ENCODE peak calls at places on chromosomes 11 and 22, in five cellular contexts. H, A, F, E and X are unnamed samples.

GRCh38 chr11:110896358-110896757 is 184.1 kb upstream of the ARHGAP20 start:
- DNase-seq in A (no peak), F (no peak), E (no peak), H (peak), X (peak)

GRCh38 chr22:17130199-17130598 is 9.0 kb upstream of the TMEM121B start:
- DNase-seq in H (peak), A (no peak), F (no peak), E (no peak), X (peak)

GRCh38 chr11:73376803-73377629 is 817 bp downstream of the RELT start:
- DNase-seq in H (peak), A (no peak), F (no peak), E (peak), X (peak)

GRCh38 chr11:65132238-65132987 is 1.9 kb downstream of the SYVN1 start:
- DNase-seq in F (peak), A (no peak), H (no peak), E (no peak), X (no peak)

GRCh38 chr11:132228756-132229325 is 858.4 kb downstream of the NTM start:
- DNase-seq in H (peak), E (no peak), F (no peak), A (no peak), X (peak)

GRCh38 chr11:132549001-132549400 is 983.3 kb downstream of the OPCML start:
- DNase-seq in F (no peak), A (no peak), E (no peak), H (peak), X (no peak)

GRCh38 chr11:870127-870413 is 27.4 kb downstream of the TSPAN4 start:
- DNase-seq in H (no peak), A (no peak), E (no peak), F (no peak), X (no peak)

GRCh38 chr11:3166268-3167142 is 1.4 kb upstream of the OSBPL5 start:
- DNase-seq in F (no peak), A (no peak), H (no peak), E (peak), X (no peak)

GRCh38 chr11:16204261-16204660 is 152.1 kb downstream of the SOX6 start:
- DNase-seq in H (no peak), E (no peak), A (no peak), F (no peak), X (no peak)

GRCh38 chr22:20745177-20745576 is 28.7 kb upstream of the SERPIND1 start:
- DNase-seq in A (no peak), E (no peak), F (no peak), H (no peak), X (no peak)

GRCh38 chr22:33299245-33299956 is 241.2 kb upstream of the SYN3 start:
- DNase-seq in H (no peak), A (no peak), E (no peak), F (no peak), X (no peak)

GRCh38 chr11:108369064-108369463 is 98.3 kb downstream of the C11orf65 start:
- DNase-seq in A (no peak), F (no peak), H (no peak), E (no peak), X (no peak)

GRCh38 chr11:8260202-8260996 is 3.3 kb downstream of the LMO1 start:
- DNase-seq in F (peak), E (no peak), H (no peak), A (no peak), X (no peak)

GRCh38 chr22:38260760-38261477 is 11.9 kb downstream of the TMEM184B start:
- DNase-seq in F (no peak), A (no peak), E (no peak), H (peak), X (no peak)
- TF ChIP-seq CTCF in F (no peak), A (no peak), E (peak), H (peak), X (peak)

GRCh38 chr11:29127456-29127855 is 889.4 kb downstream of the KCNA4 start:
- DNase-seq in H (peak), E (no peak), A (no peak), F (no peak), X (no peak)
- TF ChIP-seq CTCF in H (no peak), E (no peak), A (no peak), F (no peak), X (no peak)

DNA sequence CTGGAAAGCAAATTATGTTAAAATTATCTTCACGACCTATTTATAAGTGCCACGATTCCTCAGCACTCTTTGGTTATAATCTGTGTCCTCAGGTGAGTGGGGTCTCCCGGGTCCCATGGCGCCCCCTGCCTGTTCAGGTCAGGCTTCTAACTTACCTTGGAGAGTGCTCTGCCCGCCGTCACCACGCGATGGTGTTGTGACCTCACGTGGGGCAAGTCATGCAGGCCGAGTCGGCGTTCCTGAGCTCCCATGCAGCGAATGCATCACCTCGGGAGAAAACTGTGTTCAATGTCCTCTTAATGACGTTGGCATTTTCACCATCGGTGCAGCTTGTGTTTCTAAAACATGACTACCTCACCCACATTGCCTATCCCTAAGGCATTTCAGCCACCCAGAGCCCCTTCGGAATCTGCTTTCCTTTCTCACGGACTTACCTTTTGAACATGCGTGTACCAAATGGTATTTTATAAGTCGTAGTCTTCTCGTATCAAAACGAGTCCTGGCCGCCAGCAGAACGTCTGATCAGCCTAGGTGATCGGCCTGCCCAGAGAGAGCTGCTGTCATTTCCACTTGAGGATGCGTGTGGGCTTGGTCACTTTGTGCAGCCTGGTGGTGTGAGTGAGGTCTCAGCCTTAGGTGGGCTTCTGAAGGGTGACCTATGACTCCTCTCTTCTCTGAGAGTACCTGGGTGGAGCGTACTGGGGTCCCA is 64.8 kb downstream of the TBC1D22A start:
- DNase-seq in F (no peak), E (no peak), A (no peak), H (no peak), X (no peak)
- TF ChIP-seq CTCF in F (no peak), E (no peak), A (no peak), H (no peak), X (no peak)

GRCh38 chr11:101448881-101449442 is 134.8 kb downstream of the TRPC6 start:
- DNase-seq in A (no peak), E (no peak), H (no peak), F (no peak), X (no peak)
- TF ChIP-seq CTCF in A (no peak), E (no peak), H (no peak), F (no peak), X (no peak)

DNA sequence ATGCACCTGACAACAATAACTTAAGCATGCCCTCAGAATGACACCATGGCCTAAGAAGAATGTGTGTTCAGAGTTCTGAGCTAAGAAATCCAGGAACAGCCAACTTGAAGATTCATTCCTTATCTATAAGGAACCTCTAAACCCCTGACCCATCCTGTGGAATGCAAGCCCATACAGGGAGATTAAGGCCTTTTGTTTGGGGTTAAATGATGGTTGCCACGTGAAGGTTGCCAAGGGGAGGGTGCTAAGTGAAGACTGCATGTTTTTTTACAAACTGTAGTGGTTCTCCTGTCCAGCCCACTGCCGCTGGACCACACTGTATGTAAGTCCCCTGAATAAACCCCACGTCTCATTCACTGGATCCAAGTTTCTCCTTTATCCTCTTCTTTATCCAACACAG is 138.2 kb downstream of the GUCY1A2 start:
- DNase-seq in F (no peak), E (no peak), A (no peak), H (no peak), X (no peak)
- TF ChIP-seq CTCF in F (no peak), E (no peak), A (no peak), H (no peak), X (no peak)

DNA sequence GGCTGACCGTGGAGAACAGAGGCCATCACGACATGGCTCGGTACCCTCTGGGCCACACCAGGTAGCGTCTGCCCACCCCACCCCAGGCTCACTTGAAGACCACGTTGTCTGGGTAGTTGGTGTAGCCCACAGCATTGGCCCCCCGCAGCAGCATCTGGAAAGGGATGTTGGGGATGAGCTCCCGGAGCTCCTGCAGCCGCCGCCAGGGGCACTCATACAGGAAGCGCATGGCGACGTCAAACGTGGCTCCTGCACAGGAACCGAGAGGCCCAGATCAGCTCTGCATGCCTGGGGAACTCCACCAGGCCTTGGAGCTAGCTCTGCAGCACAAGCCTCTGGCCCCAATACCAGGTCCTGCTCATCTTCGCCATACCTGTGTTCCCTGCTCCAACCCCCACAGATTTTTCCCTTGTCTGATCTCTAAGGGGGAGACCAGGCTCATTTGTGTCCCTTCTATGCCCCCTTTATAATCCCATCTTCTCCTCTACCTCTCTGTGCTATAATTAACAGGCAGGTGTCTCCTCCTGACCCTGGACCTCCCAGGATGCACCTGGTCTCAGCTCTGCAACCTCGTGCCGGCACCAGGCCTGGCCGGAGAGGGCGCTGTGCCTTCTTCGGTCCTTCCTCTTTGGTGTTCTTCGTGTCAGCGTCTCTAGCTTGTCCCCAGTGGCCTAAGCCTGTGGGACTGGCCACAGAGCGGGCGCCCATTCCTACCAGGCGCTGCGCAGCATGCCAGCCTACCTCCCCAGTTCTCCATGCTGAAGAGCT is 5.0 kb upstream of the LRFN4 start:
- DNase-seq in H (no peak), A (no peak), F (peak), E (no peak), X (no peak)
- TF ChIP-seq CTCF in H (no peak), A (no peak), F (no peak), E (no peak), X (no peak)

GRCh38 chr11:19110290-19110689 is 6.7 kb upstream of the ZDHHC13 start:
- DNase-seq in A (no peak), E (peak), H (no peak), F (no peak), X (no peak)
- TF ChIP-seq CTCF in A (no peak), E (peak), H (no peak), F (no peak), X (no peak)

DNA sequence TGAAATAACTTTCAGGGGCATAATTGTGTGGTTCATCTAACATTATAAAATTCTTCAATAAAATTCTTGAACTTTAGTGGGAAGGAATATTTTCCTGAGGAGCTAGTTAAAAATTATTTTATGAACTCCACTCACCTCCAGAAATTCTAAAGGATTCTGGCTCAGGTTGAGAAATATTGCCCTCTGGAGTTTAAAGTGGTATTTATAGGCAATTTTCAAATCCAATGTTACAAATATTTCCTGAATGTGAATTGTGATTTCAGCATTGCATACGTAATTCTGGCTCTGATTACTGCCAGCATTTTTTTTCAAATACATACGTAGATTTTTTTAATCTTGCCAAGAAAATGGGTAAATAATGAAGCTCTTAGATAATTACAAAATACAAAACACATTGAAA is 598.2 kb upstream of the ANO3 start:
- DNase-seq in E (no peak), H (no peak), F (no peak), A (no peak), X (no peak)
- TF ChIP-seq CTCF in E (no peak), H (peak), F (no peak), A (no peak), X (no peak)

DNA sequence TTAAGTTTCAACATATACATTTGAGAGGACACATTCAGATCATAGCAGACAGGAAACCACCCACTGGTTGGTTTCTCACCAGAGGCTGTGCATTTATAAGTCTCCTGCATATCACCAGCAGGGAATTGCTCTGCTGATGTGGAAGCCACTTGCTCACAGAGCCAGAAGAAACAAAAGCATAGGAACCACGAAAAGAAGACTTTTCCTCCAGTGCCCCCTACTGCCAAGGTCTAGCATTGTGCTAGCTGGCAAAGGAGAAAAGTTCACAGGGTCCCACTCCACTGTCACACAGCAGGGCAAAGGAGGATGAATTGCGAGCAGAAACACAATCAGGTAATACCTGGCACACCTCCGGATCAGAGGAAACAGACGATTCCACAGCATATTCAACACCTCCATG is 28.9 kb upstream of the ISX start:
- DNase-seq in F (no peak), E (no peak), H (no peak), A (no peak), X (peak)
- TF ChIP-seq CTCF in F (no peak), E (no peak), H (no peak), A (no peak), X (peak)

GRCh38 chr11:69970785-69971535 is 107.2 kb upstream of the ANO1 start:
- DNase-seq in E (no peak), F (no peak), H (no peak), A (no peak), X (no peak)

GRCh38 chr11:69968407-69969347 is 109.4 kb upstream of the ANO1 start:
- DNase-seq in A (no peak), E (no peak), F (no peak), H (no peak), X (no peak)

GRCh38 chr11:69972351-69972802 is 105.7 kb upstream of the ANO1 start:
- DNase-seq in A (no peak), H (no peak), F (no peak), E (no peak), X (no peak)

GRCh38 chr11:69971741-69972140 is 106.4 kb upstream of the ANO1 start:
- DNase-seq in A (no peak), E (no peak), F (no peak), H (no peak), X (no peak)

DNA sequence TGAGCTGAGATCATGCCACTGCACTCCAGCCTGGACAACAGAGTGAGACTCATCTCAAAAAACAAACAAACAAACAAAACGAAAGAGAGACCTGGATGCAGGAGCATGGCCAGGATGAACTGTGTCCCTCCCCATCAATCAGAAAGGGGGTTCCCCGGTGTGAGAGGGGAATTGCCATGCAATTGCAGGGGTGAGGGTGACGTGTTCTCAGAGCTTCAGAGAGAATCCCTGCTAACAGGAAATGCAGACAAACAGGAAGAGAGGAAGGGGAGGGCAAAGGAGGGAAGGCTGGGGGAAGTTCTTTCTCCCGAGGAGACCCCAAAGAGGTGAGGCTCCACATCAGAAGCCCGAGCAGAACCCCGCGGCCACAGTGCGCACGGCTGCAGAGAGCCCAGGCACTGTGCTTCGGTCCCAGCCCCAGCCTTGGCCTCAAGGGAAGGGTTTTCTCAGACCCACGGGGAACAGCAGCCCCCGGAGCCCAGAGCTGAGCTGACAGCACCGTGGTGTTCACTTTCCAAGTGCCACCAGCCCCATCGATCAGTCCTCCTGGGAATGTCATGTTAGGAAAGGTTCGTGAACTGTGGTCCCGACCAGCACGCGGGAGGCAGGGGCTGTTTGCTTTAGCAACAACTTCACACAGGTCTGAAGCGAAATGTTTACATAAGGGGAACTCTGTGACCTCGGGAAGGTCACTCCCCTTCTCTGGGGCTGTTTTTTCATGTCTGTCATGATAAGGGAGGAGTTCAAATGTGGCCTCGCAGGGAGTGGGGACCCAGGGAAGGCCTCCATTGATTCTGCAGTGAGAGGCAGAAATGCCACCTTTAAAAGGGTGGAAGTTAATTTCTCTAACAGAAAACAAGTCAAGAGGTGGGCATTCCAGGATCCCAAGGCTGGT is 108.0 kb upstream of the ANO1 start:
- DNase-seq in E (no peak), F (no peak), A (no peak), H (no peak), X (no peak)
- TF ChIP-seq CTCF in E (no peak), F (no peak), A (no peak), H (no peak), X (no peak)